ENCODE peak calls at places on chromosomes 2 and 18, in four cellular contexts. Q is psoas muscle, L is Peyer's patch, R is adrenal gland. O is an unnamed sample.

GRCh38 chr2:151337643-151338042 is 19.7 kb upstream of the TNFAIP6 start:
- DNase-seq in R (no peak), L (no peak), Q (no peak), O (no peak)

GRCh38 chr2:219736196-219736595 is 108.8 kb downstream of the SLC4A3 start:
- DNase-seq in L (no peak), R (peak), Q (no peak), O (peak)

GRCh38 chr2:86234573-86235131 is 35.4 kb downstream of the MRPL35 start:
- DNase-seq in Q (no peak), L (no peak), R (no peak), O (no peak)

GRCh38 chr2:49686291-49686690 is 532.0 kb upstream of the FSHR start:
- DNase-seq in Q (no peak), L (no peak), R (no peak), O (no peak)

GRCh38 chr2:179446475-179447141 is 182.0 kb upstream of the SESTD1 start:
- DNase-seq in Q (no peak), L (no peak), R (no peak), O (no peak)

GRCh38 chr18:24465491-24465890 is 5.1 kb downstream of the HRH4 start:
- DNase-seq in L (no peak), R (no peak), Q (no peak), O (no peak)

GRCh38 chr2:236177604-236177966 is 9.4 kb upstream of the GBX2 start:
- DNase-seq in Q (peak), R (no peak), L (peak), O (peak)

GRCh38 chr2:25756444-25757022 is 83.2 kb upstream of the DTNB start:
- DNase-seq in Q (no peak), L (no peak), R (no peak), O (no peak)

GRCh38 chr18:74196220-74197119 is 48.1 kb downstream of the TIMM21 start:
- DNase-seq in Q (no peak), R (no peak), L (no peak), O (peak)

GRCh38 chr2:237742614-237743013 is 56.0 kb upstream of the RBM44 start:
- DNase-seq in R (no peak), Q (no peak), L (no peak), O (no peak)

GRCh38 chr2:102238039-102238756 is 51.4 kb downstream of the IL1RL2 start:
- DNase-seq in L (no peak), Q (no peak), R (no peak), O (no peak)

GRCh38 chr2:177161741-177162440 is 50.7 kb upstream of the HNRNPA3 start:
- DNase-seq in Q (no peak), R (no peak), L (no peak), O (no peak)

GRCh38 chr2:88281302-88282217 is 111.4 kb downstream of the THNSL2 start:
- DNase-seq in Q (no peak), L (no peak), R (no peak), O (no peak)

GRCh38 chr2:174902491-174903242 is 102.5 kb downstream of the CHN1 start:
- DNase-seq in L (no peak), R (no peak), Q (no peak), O (no peak)

GRCh38 chr2:18132697-18133096 is 254.2 kb downstream of the KCNS3 start:
- DNase-seq in L (no peak), R (no peak), Q (no peak), O (no peak)

GRCh38 chr2:241803387-241804325 is 5.3 kb upstream of the NEU4 start:
- DNase-seq in Q (peak), L (peak), R (peak), O (peak)

GRCh38 chr2:178523596-178524134 is 43.4 kb downstream of the PLEKHA3 start:
- DNase-seq in Q (no peak), L (no peak), R (no peak), O (no peak)

GRCh38 chr2:236654496-236654895 is 84.9 kb downstream of the ACKR3 start:
- DNase-seq in Q (no peak), R (no peak), L (no peak), O (no peak)

GRCh38 chr2:45432406-45432805 is 178.7 kb downstream of the SRBD1 start:
- DNase-seq in Q (no peak), R (no peak), L (no peak), O (no peak)

GRCh38 chr2:30484145-30484544 is 37.1 kb downstream of the LCLAT1 start:
- DNase-seq in Q (no peak), R (no peak), L (no peak), O (no peak)

GRCh38 chr2:3604207-3604877 is 9.4 kb downstream of the COLEC11 start:
- DNase-seq in Q (no peak), R (no peak), L (no peak), O (peak)

GRCh38 chr2:33620-34019 is 12.7 kb downstream of the FAM110C start:
- DNase-seq in Q (no peak), L (no peak), R (no peak), O (no peak)

GRCh38 chr2:134668821-134669220 is 50.0 kb downstream of the TMEM163 start:
- DNase-seq in Q (no peak), L (no peak), R (no peak), O (no peak)

GRCh38 chr18:61891271-61891670 is 1.5 kb downstream of the RNF152 start:
- DNase-seq in Q (no peak), L (no peak), R (no peak), O (no peak)

GRCh38 chr2:73256618-73256922 is 22.5 kb downstream of the CCT7 start:
- DNase-seq in Q (no peak), R (no peak), L (no peak), O (no peak)

GRCh38 chr18:8177330-8178016 is 431.8 kb upstream of the RAB12 start:
- DNase-seq in R (no peak), Q (no peak), L (no peak), O (peak)

GRCh38 chr18:5937086-5937485 is 41.8 kb upstream of the TMEM200C start:
- DNase-seq in L (no peak), R (no peak), Q (no peak), O (no peak)

GRCh38 chr2:113219889-113220641 is 46.3 kb downstream of the PSD4 start:
- DNase-seq in Q (peak), R (peak), L (peak), O (peak)

GRCh38 chr2:67579207-67579606 is 182.1 kb downstream of the ETAA1 start:
- DNase-seq in L (no peak), R (no peak), Q (no peak), O (no peak)

GRCh38 chr2:231717281-231718180 is 9.2 kb downstream of the PTMA start:
- DNase-seq in Q (no peak), R (no peak), L (no peak), O (peak)

GRCh38 chr2:165691615-165692014 is 102.4 kb downstream of the GALNT3 start:
- DNase-seq in L (no peak), R (no peak), Q (no peak), O (no peak)

GRCh38 chr2:238895901-238896600 is 48.2 kb downstream of the TWIST2 start:
- DNase-seq in R (no peak), Q (peak), L (no peak), O (peak)

GRCh38 chr2:219521066-219521880 is 7.0 kb downstream of the ASIC4 start:
- DNase-seq in L (no peak), R (no peak), Q (no peak), O (peak)

GRCh38 chr2:40287815-40288214 is 164.1 kb downstream of the SLC8A1 start:
- DNase-seq in Q (no peak), R (no peak), L (no peak), O (no peak)

GRCh38 chr2:206217162-206217561 is 57.3 kb upstream of the ZDBF2 start:
- DNase-seq in R (no peak), Q (no peak), L (no peak), O (no peak)

GRCh38 chr18:76476665-76477561 is 18.1 kb downstream of the ZNF516 start:
- DNase-seq in L (no peak), Q (no peak), R (no peak), O (no peak)

GRCh38 chr18:48540329-48541025 is 1.6 kb downstream of the CTIF start:
- DNase-seq in L (peak), Q (peak), R (peak), O (peak)

GRCh38 chr2:38148501-38148900 is 72.5 kb upstream of the CYP1B1 start:
- DNase-seq in L (no peak), R (peak), Q (no peak), O (no peak)

GRCh38 chr2:7430869-7431641 is 513.8 kb downstream of the RNF144A start:
- DNase-seq in R (no peak), L (no peak), Q (peak), O (peak)
- H3K4me3 ChIP-seq in R (no peak), L (peak), Q (peak), O (peak)

GRCh38 chr2:108320326-108320932 is 31.7 kb downstream of the SULT1C2 start:
- DNase-seq in L (no peak), Q (no peak), R (no peak), O (no peak)
- H3K27ac ChIP-seq in L (no peak), Q (no peak), R (no peak), O (no peak)

DNA sequence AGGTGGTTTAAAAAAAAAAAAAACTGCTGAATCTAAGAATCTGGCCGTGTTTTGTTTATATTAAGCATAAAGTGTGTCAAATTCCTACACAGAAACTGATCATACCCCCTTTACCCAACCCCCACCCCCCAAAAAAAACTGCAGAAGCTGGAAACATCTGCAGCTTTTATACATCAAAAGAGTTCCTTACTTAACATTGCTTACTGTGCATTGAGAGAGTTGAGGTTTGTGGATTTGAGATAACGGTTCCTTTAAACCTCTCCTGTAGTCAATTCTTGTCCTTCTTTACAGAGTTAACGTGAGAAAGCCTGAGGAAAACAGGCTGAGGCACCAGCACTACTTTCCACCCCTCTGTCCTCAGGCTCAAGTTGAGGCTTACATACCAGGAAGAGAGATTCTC is 34.5 kb downstream of the FRZB start:
- DNase-seq in Q (no peak), R (no peak), L (no peak), O (no peak)
- H3K4me3 ChIP-seq in Q (no peak), R (no peak), L (no peak), O (no peak)

GRCh38 chr2:132384491-132385186 is 32.0 kb upstream of the GPR39 start:
- DNase-seq in R (no peak), Q (no peak), L (no peak), O (no peak)
- H3K27ac ChIP-seq in R (no peak), Q (no peak), L (no peak), O (no peak)

DNA sequence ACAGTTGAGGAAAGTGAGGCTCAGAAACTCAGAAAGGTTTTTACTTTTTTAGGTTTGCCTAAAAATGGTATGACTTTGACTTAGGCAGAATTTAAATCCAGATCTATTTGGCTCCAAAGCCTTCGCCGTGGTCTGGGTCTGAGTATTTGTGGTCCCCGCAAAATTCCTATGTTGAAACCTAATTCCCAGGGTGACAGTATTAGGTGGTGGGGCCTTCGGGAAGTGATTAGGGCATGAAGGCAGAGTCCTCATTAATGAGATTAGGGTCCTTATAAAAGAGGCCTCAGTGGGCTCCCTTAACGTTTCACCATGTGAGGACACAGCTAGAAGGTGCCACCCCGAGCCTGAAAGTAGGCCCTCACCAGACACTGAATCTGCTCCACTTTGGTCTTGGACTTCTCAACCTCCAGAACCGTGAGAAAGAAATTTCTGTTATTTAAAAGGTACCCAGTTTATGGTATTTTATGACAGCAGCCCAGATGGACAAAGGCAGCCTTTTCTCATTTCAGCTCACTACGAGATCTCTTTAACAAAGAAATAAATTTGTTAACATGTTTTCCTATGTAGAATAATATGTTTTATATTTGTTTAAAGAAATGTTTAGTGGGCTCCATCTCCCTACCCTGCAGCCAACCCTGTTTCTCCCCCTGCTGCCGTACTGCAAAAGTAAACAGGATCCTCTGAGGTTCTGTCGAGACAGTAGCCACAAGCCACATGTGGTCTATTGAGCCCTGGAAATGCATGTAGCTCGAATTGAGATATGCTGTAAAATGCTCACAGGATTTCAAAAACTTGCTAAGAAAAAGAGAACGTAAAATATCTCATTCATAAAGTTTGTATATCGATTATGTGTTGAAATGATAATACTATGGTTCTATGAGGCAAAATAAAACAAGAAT is 80.6 kb downstream of the MOGAT1 start:
- DNase-seq in Q (no peak), R (no peak), L (no peak), O (no peak)
- H3K4me3 ChIP-seq in Q (no peak), R (no peak), L (no peak), O (no peak)

DNA sequence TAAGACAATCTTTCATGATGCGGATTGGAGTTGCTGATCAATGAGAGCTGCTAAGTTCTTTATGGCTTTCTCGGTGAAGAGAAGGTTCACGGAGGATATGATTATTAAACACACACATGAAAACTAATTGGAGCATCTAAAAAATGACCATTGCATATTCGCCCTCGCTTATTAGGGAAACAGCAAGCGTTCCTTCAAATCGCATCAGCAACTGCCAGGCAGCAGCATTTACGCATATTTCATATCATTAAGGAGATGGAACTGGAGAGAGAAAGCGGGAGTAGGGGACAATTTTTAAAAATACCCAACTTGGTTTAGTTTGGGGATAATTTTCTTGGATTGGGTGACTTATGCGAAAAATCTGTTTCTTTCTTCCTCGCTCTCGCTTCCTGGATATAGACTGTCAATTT is 693 bp downstream of the EML6 start:
- DNase-seq in L (no peak), R (no peak), Q (no peak), O (no peak)
- H3K27ac ChIP-seq in L (peak), R (peak), Q (no peak), O (no peak)

GRCh38 chr2:200156140-200156858 is 150.2 kb upstream of the SPATS2L start:
- DNase-seq in R (peak), Q (no peak), L (no peak), O (no peak)
- H3K4me3 ChIP-seq in R (peak), Q (peak), L (peak), O (peak)

GRCh38 chr18:58861853-58862252 is 2.8 kb upstream of the ZNF532 start:
- DNase-seq in Q (no peak), R (no peak), L (no peak), O (no peak)

GRCh38 chr18:58862404-58862803 is 2.3 kb upstream of the ZNF532 start:
- DNase-seq in R (no peak), L (no peak), Q (no peak), O (peak)

GRCh38 chr18:58861353-58861752 is 3.3 kb upstream of the ZNF532 start:
- DNase-seq in R (no peak), Q (no peak), L (no peak), O (no peak)

GRCh38 chr18:58859935-58860334 is 4.7 kb upstream of the ZNF532 start:
- DNase-seq in L (no peak), Q (no peak), R (no peak), O (no peak)

DNA sequence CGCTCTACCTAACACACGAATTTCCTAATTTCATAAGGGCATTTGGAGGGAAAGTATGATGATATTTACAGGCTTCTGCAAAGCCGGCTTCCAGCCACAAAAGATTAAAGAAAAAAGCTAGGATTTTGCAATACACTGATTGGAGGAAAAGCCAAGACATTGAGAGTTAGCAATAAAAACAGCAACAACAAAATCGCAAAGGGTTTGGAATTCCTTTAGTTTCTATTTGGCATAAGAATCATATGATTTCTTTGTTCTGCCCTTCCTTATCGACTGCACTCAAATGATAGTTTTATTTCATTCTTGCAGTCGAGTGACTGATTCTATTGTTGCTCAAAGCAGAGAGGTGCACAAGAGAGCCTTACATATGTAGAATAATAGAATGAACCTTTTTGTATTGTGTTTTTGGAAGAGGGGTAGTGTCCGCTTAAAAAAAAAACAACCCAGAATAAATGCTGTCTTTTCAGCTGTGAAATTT is 3.9 kb upstream of the ZNF532 start:
- DNase-seq in L (no peak), Q (no peak), R (no peak), O (no peak)
- H3K27ac ChIP-seq in L (no peak), Q (peak), R (no peak), O (peak)